ENCODE peak calls at places on chromosomes 6 and 20, in ten cellular contexts. Y is mucosa of gallbladder, N is HuH-7.5, T is T-cell, F is H9, K is amniotic stem cell, S is Right ventricle myocardium inferior, L is transverse colon, O is amniotic epithelial cell, U is foreskin fibroblast. H is an unnamed sample.

GRCh38 chr6:39347906-39348585 is 25.5 kb upstream of the KCNK16 start:
- DNase-seq in K (peak), U (peak), Y (peak), T (peak), F (peak), S (no peak), N (peak), O (peak), L (peak), H (peak)

GRCh38 chr6:35203152-35203670 is 10.5 kb upstream of the SCUBE3 start:
- DNase-seq in S (no peak), Y (no peak), O (no peak), U (no peak), T (no peak), F (no peak), K (no peak), L (no peak), N (no peak), H (no peak)

GRCh38 chr20:5766085-5766764 is 16.0 kb downstream of the SHLD1 start:
- DNase-seq in N (no peak), K (no peak), F (no peak), O (no peak), Y (no peak), U (no peak), S (no peak), L (no peak), T (no peak), H (no peak)

GRCh38 chr20:53570446-53571276 is 23.0 kb downstream of the ZNF217 start:
- DNase-seq in L (no peak), F (no peak), O (peak), U (no peak), S (no peak), K (no peak), N (no peak), Y (peak), T (no peak), H (no peak)

GRCh38 chr6:150191809-150192208 is 49.0 kb downstream of the PPP1R14C start:
- DNase-seq in T (no peak), U (peak), O (peak), F (no peak), N (no peak), S (no peak), K (no peak), Y (no peak), L (no peak), H (no peak)

GRCh38 chr6:29564875-29565274 is 5.3 kb upstream of the UBD start:
- DNase-seq in N (no peak), T (no peak), L (no peak), S (no peak), U (no peak), Y (no peak), K (no peak), F (no peak), O (no peak), H (no peak)

GRCh38 chr6:28758046-28758817 is 165.6 kb downstream of the TRIM27 start:
- DNase-seq in L (no peak), F (peak), U (no peak), T (no peak), N (no peak), S (no peak), K (peak), Y (no peak), O (peak), H (no peak)

GRCh38 chr20:346640-347316 is at the start of gene NRSN2:
- DNase-seq in U (peak), O (peak), L (peak), N (peak), Y (peak), K (peak), F (peak), T (no peak), S (no peak), H (no peak)

GRCh38 chr6:132234356-132234755 is 166.9 kb downstream of the MOXD1 start:
- DNase-seq in T (no peak), Y (no peak), U (no peak), N (no peak), S (no peak), F (no peak), K (no peak), O (no peak), L (no peak), H (no peak)

GRCh38 chr6:89297695-89298351 is 17.3 kb downstream of the GABRR2 start:
- DNase-seq in T (peak), F (no peak), L (peak), Y (peak), O (peak), S (no peak), U (peak), K (peak), N (no peak), H (peak)

GRCh38 chr6:151254451-151255081 is 14.8 kb downstream of the AKAP12 start:
- DNase-seq in F (no peak), O (peak), S (no peak), U (peak), L (no peak), T (no peak), K (no peak), Y (no peak), N (no peak), H (no peak)

GRCh38 chr6:91299544-91300491 is 712.9 kb upstream of the MAP3K7 start:
- DNase-seq in S (no peak), N (no peak), F (peak), U (peak), T (no peak), K (no peak), Y (no peak), L (peak), O (no peak), H (peak)